ENCODE peak calls at places on chromosome 6, in nine cellular contexts. C, U, M, N, O, E, S, D and X are unnamed samples.

GRCh38 chr6:84428300-84428907 is 201.0 kb upstream of the CEP162 start:
- DNase-seq in E (no peak), M (peak; percentile 16), S (peak; percentile 29), U (peak; percentile 61), O (peak; percentile 60), N (peak; percentile 44), C (peak; percentile 24), D (no peak), X (peak; percentile 31)

GRCh38 chr6:44116643-44117382 is 10.4 kb downstream of the MRPL14 start:
- DNase-seq in N (no peak), E (no peak), S (no peak), C (no peak), M (no peak), O (no peak), D (no peak), U (peak; percentile 85), X (peak; percentile 62)

GRCh38 chr6:148954461-148954860 is 207.6 kb downstream of the UST start:
- DNase-seq in C (no peak), S (no peak), U (no peak), D (no peak), E (no peak), M (no peak), N (no peak), O (no peak), X (no peak)

GRCh38 chr6:42963855-42964605 is 3.5 kb downstream of the GNMT start:
- DNase-seq in M (no peak), O (no peak), C (peak; percentile 55), U (peak; percentile 30), E (no peak), N (peak; percentile 51), S (no peak), D (no peak), X (no peak)

GRCh38 chr6:45589367-45589766 is 211.6 kb upstream of the SUPT3H start:
- DNase-seq in O (no peak), M (no peak), C (no peak), S (no peak), D (no peak), U (no peak), N (no peak), E (no peak), X (no peak)

GRCh38 chr6:21115111-21115510 is 478.4 kb upstream of the SOX4 start:
- DNase-seq in M (no peak), U (peak; percentile 61), N (no peak), E (no peak), O (no peak), D (no peak), S (no peak), C (peak; percentile 20), X (peak; percentile 58)

GRCh38 chr6:150634641-150635292 is 35.1 kb downstream of the PLEKHG1 start:
- DNase-seq in M (no peak), D (no peak), E (no peak), N (no peak), U (peak; percentile 59), C (no peak), O (no peak), S (peak; percentile 95), X (no peak)

GRCh38 chr6:107547061-107547840 is 57.3 kb downstream of the SOBP start:
- DNase-seq in M (no peak), O (no peak), U (no peak), D (no peak), E (no peak), C (no peak), S (no peak), N (no peak), X (no peak)

DNA sequence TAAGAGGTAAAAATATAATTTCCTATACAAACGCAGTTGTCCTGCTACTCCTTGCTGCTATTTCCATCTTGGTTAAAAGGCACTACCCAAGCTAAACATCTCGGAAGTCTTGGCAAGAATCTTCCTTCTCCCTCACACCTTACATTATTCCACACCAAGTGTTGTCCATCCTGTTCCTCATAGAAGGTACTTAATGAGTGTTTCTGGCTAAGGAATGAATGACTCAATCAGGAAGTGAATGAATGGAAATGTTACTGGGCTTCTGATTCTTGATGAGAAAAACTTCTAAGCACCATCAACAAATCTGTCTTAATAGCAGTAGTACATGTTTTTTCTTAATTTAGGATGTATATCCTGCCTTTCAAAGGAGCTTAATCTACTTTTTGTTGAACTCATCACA is 40.6 kb upstream of the RSPO3 start:
- DNase-seq in D (no peak), E (no peak), O (no peak), M (no peak), N (no peak), S (no peak), C (no peak), U (no peak), X (no peak)
- H3K4me3 ChIP-seq in D (no peak overlapping the region), E (no peak overlapping the region), O (no peak overlapping the region), M (no peak overlapping the region), N (no peak overlapping the region), S (no peak overlapping the region), C (no peak overlapping the region), U (no peak overlapping the region), X (no peak overlapping the region)

GRCh38 chr6:81750201-81750600 is 2.3 kb downstream of the TENT5A start:
- DNase-seq in N (no peak), U (no peak), O (no peak), C (no peak), E (no peak), D (no peak), M (no peak), S (no peak), X (no peak)

GRCh38 chr6:81748946-81749345 is 3.5 kb downstream of the TENT5A start:
- DNase-seq in S (no peak), M (no peak), U (peak; percentile 64), E (no peak), C (no peak), O (no peak), D (no peak), N (no peak), X (no peak)

GRCh38 chr6:81749704-81750103 is 2.8 kb downstream of the TENT5A start:
- DNase-seq in C (no peak), D (no peak), O (no peak), N (no peak), E (no peak), S (no peak), U (peak; percentile 50), M (no peak), X (no peak)

GRCh38 chr6:81744136-81744535 is 8.3 kb downstream of the TENT5A start:
- DNase-seq in M (no peak), E (no peak), C (no peak), D (no peak), S (no peak), U (no peak), N (no peak), O (no peak), X (no peak)

DNA sequence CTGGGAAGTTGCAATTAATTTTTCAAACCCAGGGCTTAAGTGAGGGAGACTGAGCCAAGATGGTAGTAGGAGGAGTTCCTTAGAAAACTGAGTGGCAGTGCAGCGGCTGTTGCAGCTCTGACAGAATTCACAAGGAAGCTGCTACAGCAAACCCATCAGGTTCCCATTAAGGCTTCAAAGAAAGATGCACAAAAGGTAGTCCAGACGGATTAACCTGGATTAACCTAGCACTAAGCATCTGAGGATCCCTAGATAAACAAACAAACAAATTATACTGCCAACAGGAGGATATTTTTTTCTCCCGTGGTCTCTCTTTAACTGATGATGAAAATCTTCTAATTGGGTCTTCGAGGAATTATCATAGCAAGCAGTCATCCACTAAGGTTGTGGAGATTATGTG is 5.2 kb downstream of the TENT5A start:
- DNase-seq in N (no peak), E (no peak), S (no peak), U (no peak), C (no peak), D (no peak), O (no peak), M (no peak), X (no peak)
- H3K4me3 ChIP-seq in N (no peak overlapping the region), E (peak overlapping the region; percentile 23), S (no peak overlapping the region), U (peak overlapping the region; percentile 3), C (no peak overlapping the region), D (peak overlapping the region; percentile 45), O (no peak overlapping the region), M (no peak overlapping the region), X (no peak overlapping the region)

DNA sequence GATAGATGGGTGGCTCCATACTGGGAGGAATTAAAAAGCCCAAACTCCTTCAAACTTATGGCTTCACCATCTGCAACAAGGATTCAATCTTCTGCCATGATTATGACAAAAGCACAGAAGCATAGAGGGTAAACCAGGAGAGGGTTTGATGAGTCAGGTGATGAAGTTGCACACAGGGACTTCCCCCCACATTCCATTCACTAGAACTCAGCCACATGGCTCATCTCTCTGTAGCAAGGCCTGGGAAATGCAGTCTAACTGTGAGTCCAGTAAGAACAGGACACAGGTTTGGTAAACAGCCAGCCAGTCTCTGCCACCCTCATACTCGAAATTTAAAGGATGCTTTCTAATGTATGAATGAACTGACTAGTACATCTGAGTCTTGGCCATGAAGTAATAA is 142.9 kb downstream of the HIVEP2 start:
- DNase-seq in N (peak; percentile 56), O (no peak), M (no peak), U (peak; percentile 99), E (no peak), D (no peak), S (peak; percentile 84), C (peak; percentile 61), X (peak; percentile 85)
- H3K4me3 ChIP-seq in N (no peak overlapping the region), O (no peak overlapping the region), M (no peak overlapping the region), U (no peak overlapping the region), E (no peak overlapping the region), D (no peak overlapping the region), S (no peak overlapping the region), C (no peak overlapping the region), X (no peak overlapping the region)

GRCh38 chr6:17280138-17280537 is 1.0 kb upstream of the RBM24 start:
- DNase-seq in S (no peak), M (no peak), U (no peak), C (no peak), N (no peak), E (no peak), O (no peak), D (no peak), X (no peak)

GRCh38 chr6:17280552-17281090 is 540 bp upstream of the RBM24 start:
- DNase-seq in O (peak; percentile 59), N (no peak), S (no peak), C (no peak), U (peak; percentile 37), D (no peak), M (peak; percentile 31), E (no peak), X (no peak)

GRCh38 chr6:17281497-17282481 is 628 bp downstream of the RBM24 start:
- DNase-seq in N (no peak), D (no peak), S (no peak), O (no peak), E (no peak), C (peak; percentile 13), M (peak; percentile 24), U (peak; percentile 50), X (no peak)

GRCh38 chr6:17283074-17283473 is 1.9 kb downstream of the RBM24 start:
- DNase-seq in E (no peak), U (no peak), D (no peak), M (no peak), C (no peak), S (no peak), N (no peak), O (no peak), X (no peak)

DNA sequence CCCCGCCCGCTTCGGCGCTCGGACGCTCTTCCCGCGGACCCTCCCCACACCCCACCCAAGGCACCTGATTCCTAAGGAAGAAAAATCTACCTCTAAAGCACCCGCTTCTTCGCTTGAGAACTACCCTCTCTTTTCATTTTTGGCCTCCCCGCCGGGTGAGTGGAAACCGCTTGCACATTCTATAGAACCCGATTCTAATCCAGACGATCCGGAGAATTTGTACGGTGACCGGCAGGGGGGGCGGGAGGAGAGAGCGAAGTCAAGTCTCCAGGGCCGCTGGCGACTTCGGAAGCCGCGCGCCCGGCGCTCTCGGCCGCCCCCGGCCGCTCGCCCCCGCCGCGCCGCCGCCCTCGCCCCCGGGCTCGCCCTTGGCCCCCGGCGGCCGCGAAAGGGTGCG is at the start of gene RBM24:
- DNase-seq in C (peak; percentile 56), S (no peak), D (no peak), E (no peak), U (peak; percentile 81), N (no peak), O (peak; percentile 73), M (peak; percentile 68), X (peak; percentile 60)
- H3K4me3 ChIP-seq in C (peak within 1 kb of the TSS; percentile 58), S (peak within 1 kb of the TSS; percentile 64), D (peak within 1 kb of the TSS; percentile 91), E (peak within 1 kb of the TSS; percentile 18), U (peak within 1 kb of the TSS; percentile 92), N (no peak within 1 kb of the TSS), O (peak within 1 kb of the TSS; percentile 58), M (peak within 1 kb of the TSS; percentile 48), X (peak within 1 kb of the TSS; percentile 80)